ENCODE peak calls at places on chromosomes 12 and 14, in ten cellular contexts. Y is CD8-positive, alpha-beta T cell; T is prostate gland; F is caudate nucleus; V is transverse colon; P is ascending aorta; D is CD8-positive, alpha-beta memory T cell; L is colonic mucosa; S is pancreas; K is left ventricle myocardium inferior. A is an unnamed sample.

GRCh38 chr14:92635896-92636295 is 112.5 kb downstream of the LGMN start:
- DNase-seq in Y (no peak), F (no peak), S (no peak), D (no peak), K (no peak), V (no peak), L (no peak), T (no peak), P (no peak), A (no peak)

GRCh38 chr12:124500232-124501079 is 67.0 kb downstream of the NCOR2 start:
- DNase-seq in T (no peak), L (no peak), S (no peak), D (no peak), F (no peak), V (no peak), Y (no peak), P (no peak), K (no peak), A (peak)

GRCh38 chr12:8678661-8679111 is 16.1 kb upstream of the MFAP5 start:
- DNase-seq in F (no peak), V (no peak), K (no peak), L (no peak), D (no peak), S (no peak), T (no peak), Y (no peak), P (peak), A (no peak)

GRCh38 chr14:34502826-34503225 is 36.7 kb downstream of the EAPP start:
- DNase-seq in L (no peak), P (no peak), T (no peak), D (no peak), S (no peak), Y (no peak), V (no peak), F (no peak), K (no peak), A (no peak)

GRCh38 chr14:91511014-91511466 is 930 bp upstream of the PPP4R3A start:
- DNase-seq in D (no peak), P (no peak), L (no peak), K (no peak), V (no peak), S (no peak), Y (no peak), F (no peak), T (no peak), A (peak)

GRCh38 chr14:20539906-20540305 is 20.9 kb downstream of the RNASE9 start:
- DNase-seq in S (no peak), Y (no peak), V (no peak), K (no peak), L (no peak), P (no peak), D (no peak), T (no peak), F (no peak), A (no peak)

GRCh38 chr14:20801726-20802125 is 918 bp downstream of the RNASE1 start:
- DNase-seq in K (peak), S (peak), D (no peak), V (peak), P (no peak), F (no peak), Y (no peak), L (peak), T (no peak), A (no peak)

GRCh38 chr12:114213055-114213561 is 192.8 kb downstream of the TBX5 start:
- DNase-seq in F (no peak), V (no peak), K (peak), P (no peak), Y (no peak), L (no peak), S (no peak), T (no peak), D (no peak), A (peak)

GRCh38 chr12:4664111-4664510 is 15.2 kb downstream of the NDUFA9 start:
- DNase-seq in V (no peak), S (no peak), T (no peak), D (no peak), L (no peak), P (no peak), Y (no peak), F (no peak), K (no peak), A (no peak)

GRCh38 chr12:67650127-67650495 is 1.6 kb downstream of the DYRK2 start:
- DNase-seq in P (no peak), V (no peak), K (peak), Y (no peak), F (no peak), D (peak), T (peak), L (peak), S (peak), A (peak)

GRCh38 chr12:104480012-104480411 is 23.3 kb downstream of the CHST11 start:
- DNase-seq in V (no peak), P (no peak), D (no peak), S (no peak), K (no peak), Y (no peak), F (no peak), T (no peak), L (no peak), A (no peak)

GRCh38 chr14:96574633-96575191 is 72.5 kb downstream of the PAPOLA start:
- DNase-seq in V (no peak), D (no peak), T (peak), S (no peak), L (no peak), Y (no peak), P (no peak), F (no peak), K (no peak), A (peak)

GRCh38 chr14:96571311-96571710 is 69.1 kb downstream of the PAPOLA start:
- DNase-seq in F (no peak), P (no peak), Y (no peak), L (no peak), T (no peak), S (no peak), D (no peak), V (no peak), K (no peak), A (no peak)

GRCh38 chr14:96574171-96574632 is 72.0 kb downstream of the PAPOLA start:
- DNase-seq in F (no peak), T (no peak), D (no peak), P (no peak), K (no peak), L (no peak), Y (no peak), S (no peak), V (no peak), A (no peak)

GRCh38 chr14:96575233-96575632 is 73.1 kb downstream of the PAPOLA start:
- DNase-seq in D (no peak), L (no peak), K (no peak), F (no peak), T (no peak), V (no peak), S (no peak), P (no peak), Y (no peak), A (peak)

DNA sequence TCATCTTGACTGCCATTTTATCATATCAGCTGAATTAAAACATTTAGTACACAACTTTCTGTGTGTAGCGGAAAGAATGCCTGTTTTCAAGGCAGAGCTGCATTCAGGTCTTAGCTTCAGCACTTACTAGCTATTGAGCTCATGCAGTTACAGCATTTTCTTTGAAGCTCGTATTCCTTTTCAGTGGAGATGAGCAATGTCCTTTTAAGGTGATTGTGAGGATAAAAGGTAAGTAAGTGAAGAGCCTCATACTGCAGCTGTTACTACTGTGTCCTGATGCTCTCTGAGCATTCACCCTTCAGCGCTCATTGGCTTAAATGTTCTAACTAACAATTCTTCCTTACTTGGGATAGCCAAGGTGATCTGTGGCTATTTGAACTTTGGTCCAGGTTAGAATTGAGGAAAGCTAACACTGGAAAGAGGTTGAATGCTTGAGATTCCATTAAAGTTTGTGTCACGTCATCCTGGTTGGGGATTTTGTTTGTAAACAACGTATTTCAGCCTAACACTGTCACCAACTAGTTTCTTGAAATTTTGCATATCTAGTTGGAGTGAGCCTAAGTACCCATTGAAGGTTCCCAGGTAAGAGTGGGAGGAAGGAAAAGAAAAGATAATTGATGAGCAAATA is 71.4 kb downstream of the PAPOLA start:
- DNase-seq in L (no peak), D (no peak), P (no peak), Y (no peak), T (no peak), F (no peak), S (no peak), K (no peak), V (no peak), A (no peak)
- H3K27ac ChIP-seq in L (no peak), D (no peak), P (no peak), Y (no peak), T (no peak), F (no peak), S (no peak), K (no peak), V (no peak), A (no peak)

GRCh38 chr14:87133073-87133815 is 859.7 kb downstream of the GALC start:
- DNase-seq in D (no peak), F (no peak), L (peak), Y (no peak), P (no peak), V (no peak), K (peak), S (no peak), T (no peak), A (peak)
- H3K27ac ChIP-seq in D (no peak), F (no peak), L (no peak), Y (no peak), P (no peak), V (no peak), K (no peak), S (no peak), T (no peak), A (peak)

GRCh38 chr12:80045594-80045993 is 53.7 kb upstream of the OTOGL start:
- DNase-seq in L (no peak), D (no peak), S (no peak), K (no peak), T (no peak), V (no peak), Y (no peak), P (no peak), F (no peak), A (no peak)
- H3K27ac ChIP-seq in L (no peak), D (no peak), S (no peak), K (no peak), T (no peak), V (no peak), Y (no peak), P (peak), F (no peak), A (no peak)

GRCh38 chr14:60275932-60276331 is 26.9 kb downstream of the PPM1A start:
- DNase-seq in Y (no peak), T (no peak), P (no peak), V (no peak), K (no peak), D (no peak), L (no peak), S (no peak), F (no peak), A (no peak)
- H3K27ac ChIP-seq in Y (no peak), T (no peak), P (no peak), V (no peak), K (no peak), D (no peak), L (no peak), S (no peak), F (no peak), A (no peak)

GRCh38 chr12:131007031-131007793 is 53.5 kb downstream of the ADGRD1 start:
- DNase-seq in S (no peak), D (no peak), F (peak), V (peak), P (no peak), L (peak), Y (no peak), T (peak), K (peak), A (no peak)
- H3K27ac ChIP-seq in S (no peak), D (no peak), F (no peak), V (peak), P (no peak), L (no peak), Y (no peak), T (no peak), K (peak), A (no peak)

DNA sequence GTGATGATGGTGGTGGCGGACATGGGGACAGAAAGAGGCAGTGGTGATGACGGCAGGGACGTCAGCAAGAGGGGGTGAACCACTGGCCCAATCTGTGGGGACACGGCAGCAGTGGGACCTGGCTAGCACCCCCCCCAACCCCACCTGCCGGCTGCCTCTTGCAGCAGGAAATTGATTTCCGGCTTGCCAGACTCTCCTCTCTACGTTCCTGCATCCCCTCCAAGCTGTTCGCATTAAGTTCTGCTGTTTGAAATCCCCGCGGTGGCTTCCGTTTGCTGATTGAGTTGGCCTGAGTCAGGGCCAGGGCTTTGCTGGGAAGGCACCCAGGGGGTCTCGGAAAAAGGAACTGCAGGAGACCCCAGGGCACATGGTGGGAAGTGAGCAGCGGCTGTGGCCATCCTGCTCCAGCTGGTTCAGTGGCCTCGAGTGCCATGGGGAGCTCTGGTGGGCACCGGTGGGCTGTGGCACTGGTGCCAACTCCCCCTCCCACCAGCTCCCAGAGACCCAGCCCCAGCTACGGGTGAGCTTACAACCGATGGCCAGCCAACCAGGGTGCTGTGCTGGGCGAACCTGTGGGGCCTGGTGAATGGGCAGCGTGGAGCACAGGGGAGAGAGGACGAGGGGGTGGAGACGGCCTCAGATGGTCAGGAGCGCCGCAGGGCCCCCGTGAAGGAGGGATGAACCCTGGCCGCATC is 14.6 kb upstream of the NUDT14 start:
- DNase-seq in P (no peak), S (no peak), T (no peak), L (no peak), K (no peak), V (no peak), Y (peak), F (no peak), D (peak), A (no peak)
- H3K27ac ChIP-seq in P (no peak), S (no peak), T (no peak), L (no peak), K (peak), V (peak), Y (no peak), F (no peak), D (no peak), A (no peak)

GRCh38 chr12:45671254-45671653 is 58.3 kb upstream of the ARID2 start:
- DNase-seq in T (no peak), D (no peak), F (no peak), Y (no peak), V (no peak), S (no peak), K (no peak), P (no peak), L (no peak), A (no peak)
- H3K27ac ChIP-seq in T (no peak), D (no peak), F (no peak), Y (no peak), V (no peak), S (no peak), K (peak), P (peak), L (no peak), A (no peak)

A was measured in SJCRH30.